ENCODE peak calls at places on chromosome 3, in six cellular contexts. G, H, V, K, Q and L are unnamed samples.

GRCh38 chr3:16838561-16838960 is 46.2 kb upstream of the PLCL2 start:
- DNase-seq in Q (no peak), G (no peak), V (no peak), H (no peak), K (peak; percentile 63), L (no peak)

GRCh38 chr3:150379469-150379868 is 28.6 kb upstream of the TSC22D2 start:
- DNase-seq in K (no peak), V (no peak), Q (no peak), G (no peak), H (no peak), L (no peak)

GRCh38 chr3:43774799-43775198 is 84.1 kb downstream of the ABHD5 start:
- DNase-seq in V (no peak), Q (no peak), H (no peak), K (no peak), G (no peak), L (no peak)

GRCh38 chr3:79368403-79368802 is 399.4 kb downstream of the ROBO1 start:
- DNase-seq in Q (no peak), G (no peak), H (no peak), K (no peak), V (no peak), L (no peak)

GRCh38 chr3:78978037-78978436 is 789.8 kb downstream of the ROBO1 start:
- DNase-seq in V (no peak), H (no peak), G (peak; percentile 53), Q (no peak), K (no peak), L (no peak)

GRCh38 chr3:134318166-134318565 is 56.1 kb downstream of the AMOTL2 start:
- DNase-seq in G (no peak), H (no peak), Q (no peak), K (no peak), V (no peak), L (no peak)

GRCh38 chr3:142509079-142509478 is 61.2 kb upstream of the XRN1 start:
- DNase-seq in H (no peak), G (no peak), K (no peak), Q (no peak), V (peak; percentile 0), L (no peak)

GRCh38 chr3:54954019-54954418 is 26.2 kb upstream of the LRTM1 start:
- DNase-seq in V (no peak), G (peak; percentile 95), K (no peak), H (no peak), Q (no peak), L (no peak)

GRCh38 chr3:123479891-123480290 is 31.0 kb upstream of the ADCY5 start:
- DNase-seq in G (no peak), Q (no peak), H (no peak), V (no peak), K (no peak), L (no peak)

GRCh38 chr3:170717410-170718402 is 131.8 kb upstream of the SLC7A14 start:
- DNase-seq in V (no peak), Q (no peak), K (no peak), G (peak; percentile 86), H (no peak), L (no peak)

GRCh38 chr3:13209334-13209733 is 136.1 kb upstream of the IQSEC1 start:
- DNase-seq in G (no peak), K (no peak), V (no peak), Q (no peak), H (no peak), L (no peak)

GRCh38 chr3:32160706-32161105 is 54.3 kb downstream of the GPD1L start:
- DNase-seq in H (no peak), V (no peak), K (no peak), Q (no peak), G (no peak), L (no peak)

GRCh38 chr3:176927985-176928931 is 269.0 kb downstream of the TBL1XR1 start:
- DNase-seq in Q (no peak), H (no peak), V (no peak), G (no peak), K (no peak), L (no peak)

GRCh38 chr3:182621435-182622240 is 171.7 kb upstream of the ATP11B start:
- DNase-seq in G (no peak), H (no peak), K (no peak), V (no peak), Q (no peak), L (no peak)

GRCh38 chr3:195035345-195036202 is 235.4 kb downstream of the XXYLT1 start:
- DNase-seq in Q (no peak), V (no peak), G (no peak), K (no peak), H (no peak), L (no peak)

GRCh38 chr3:55329849-55330248 is 157.3 kb downstream of the WNT5A start:
- DNase-seq in Q (no peak), V (no peak), H (no peak), K (no peak), G (peak; percentile 94), L (no peak)

GRCh38 chr3:129360705-129361460 is 67.6 kb downstream of the EFCAB12 start:
- DNase-seq in Q (no peak), H (no peak), K (no peak), V (no peak), G (peak; percentile 43), L (no peak)

GRCh38 chr3:40162616-40163015 is 146.9 kb upstream of the EIF1B start:
- DNase-seq in H (no peak), K (no peak), V (no peak), Q (no peak), G (no peak), L (no peak)

GRCh38 chr3:139238281-139239030 is 105.4 kb upstream of the MRPS22 start:
- DNase-seq in V (no peak), Q (no peak), G (no peak), K (no peak), H (peak; percentile 56), L (no peak)

GRCh38 chr3:106401666-106402319 is 533.0 kb upstream of the CBLB start:
- DNase-seq in G (peak; percentile 9), H (no peak), K (no peak), Q (no peak), V (no peak), L (no peak)

GRCh38 chr3:35602395-35602936 is 36.9 kb upstream of the ARPP21 start:
- DNase-seq in H (no peak), K (no peak), Q (no peak), G (no peak), V (no peak), L (no peak)